ENCODE peak calls at places on chromosomes 1 and 21, in six cellular contexts. F is GM12891, R is ovary, D is endothelial cell of umbilical vein, Y is Peyer's patch, T is NB4. P is an unnamed sample.

GRCh38 chr1:61993331-61993961 is 201.2 kb upstream of the L1TD1 start:
- DNase-seq in F (no peak), R (no peak), D (no peak), Y (no peak), T (no peak), P (no peak)

GRCh38 chr1:221118938-221119320 is 239.7 kb downstream of the HLX start:
- DNase-seq in F (no peak), R (no peak), D (no peak), Y (no peak), T (no peak), P (no peak)

GRCh38 chr1:55443175-55443933 is 228.2 kb upstream of the USP24 start:
- DNase-seq in F (no peak), R (peak), D (peak), Y (peak), T (no peak), P (no peak)

GRCh38 chr1:115496904-115497527 is 144.8 kb upstream of the VANGL1 start:
- DNase-seq in F (no peak), R (no peak), D (no peak), Y (no peak), T (no peak), P (no peak)

GRCh38 chr1:9145021-9145668 is 16.2 kb upstream of the GPR157 start:
- DNase-seq in F (no peak), R (peak), D (no peak), Y (no peak), T (no peak), P (no peak)

GRCh38 chr1:150477733-150478132 is 9.5 kb upstream of the TARS2 start:
- DNase-seq in F (no peak), R (no peak), D (peak), Y (no peak), T (no peak), P (no peak)

GRCh38 chr1:41917835-41918449 is 780 bp downstream of the HIVEP3 start:
- DNase-seq in F (peak), R (no peak), D (peak), Y (no peak), T (no peak), P (no peak)

GRCh38 chr1:46801323-46802055 is 2.6 kb downstream of the CYP4B1 start:
- DNase-seq in F (no peak), R (no peak), D (no peak), Y (no peak), T (no peak), P (no peak)

GRCh38 chr1:167128261-167129227 is 34.7 kb downstream of the STYXL2 start:
- DNase-seq in F (no peak), R (no peak), D (no peak), Y (no peak), T (no peak), P (no peak)

GRCh38 chr1:234724517-234725176 is 114.7 kb upstream of the IRF2BP2 start:
- DNase-seq in F (no peak), R (no peak), D (peak), Y (no peak), T (no peak), P (no peak)

GRCh38 chr1:15966081-15966955 is 9.6 kb downstream of the ZBTB17 start:
- DNase-seq in F (no peak), R (no peak), D (peak), Y (peak), T (peak), P (no peak)

GRCh38 chr1:53060580-53060979 is 1.4 kb upstream of the PODN start:
- DNase-seq in F (no peak), R (peak), D (no peak), Y (no peak), T (no peak), P (no peak)

GRCh38 chr1:36561365-36561731 is 78.6 kb upstream of the CSF3R start:
- DNase-seq in F (no peak), R (no peak), D (no peak), Y (no peak), T (no peak), P (no peak)

GRCh38 chr1:245772739-245773138 is 618.0 kb downstream of the KIF26B start:
- DNase-seq in F (no peak), R (no peak), D (no peak), Y (no peak), T (no peak), P (no peak)

GRCh38 chr1:172144445-172145060 is 275.9 kb upstream of the C1orf105 start:
- DNase-seq in F (no peak), R (peak), D (peak), Y (peak), T (no peak), P (no peak)

GRCh38 chr1:108057536-108057935 is 92.6 kb upstream of the VAV3 start:
- DNase-seq in F (no peak), R (no peak), D (peak), Y (no peak), T (peak), P (no peak)

GRCh38 chr21:15408089-15408488 is 321.7 kb upstream of the USP25 start:
- DNase-seq in F (peak), R (no peak), D (no peak), Y (no peak), T (no peak), P (no peak)

GRCh38 chr21:15788847-15789548 is 59.2 kb downstream of the USP25 start:
- DNase-seq in F (no peak), R (no peak), D (peak), Y (no peak), T (no peak), P (no peak)

GRCh38 chr1:67983867-67984266 is 66.6 kb downstream of the DIRAS3 start:
- DNase-seq in F (no peak), R (no peak), D (no peak), Y (no peak), T (no peak), P (no peak)

GRCh38 chr1:153364766-153365678 is 7.4 kb downstream of the S100A9 start:
- DNase-seq in F (no peak), R (no peak), D (no peak), Y (no peak), T (peak), P (no peak)

GRCh38 chr1:83741348-83741747 is 257.6 kb downstream of the TTLL7 start:
- DNase-seq in F (no peak), R (no peak), D (no peak), Y (no peak), T (no peak), P (no peak)

GRCh38 chr1:165381745-165382530 is 25.4 kb upstream of the LMX1A start:
- DNase-seq in F (no peak), R (no peak), D (no peak), Y (no peak), T (peak), P (no peak)

GRCh38 chr1:61090546-61090945 is 8.2 kb downstream of the NFIA start:
- DNase-seq in F (no peak), R (no peak), D (no peak), Y (no peak), T (no peak), P (no peak)

GRCh38 chr1:246748867-246749266 is 24.7 kb downstream of the SCCPDH start:
- DNase-seq in F (no peak), R (no peak), D (no peak), Y (no peak), T (peak), P (no peak)

GRCh38 chr1:90534116-90534515 is 183.0 kb downstream of the BARHL2 start:
- DNase-seq in F (no peak), R (no peak), D (no peak), Y (no peak), T (no peak), P (no peak)

GRCh38 chr1:28037946-28038345 is 50.5 kb downstream of the EYA3 start:
- DNase-seq in F (no peak), R (no peak), D (no peak), Y (no peak), T (no peak), P (no peak)

GRCh38 chr1:30733520-30733919 is 10.1 kb upstream of the MATN1 start:
- DNase-seq in F (no peak), R (no peak), D (no peak), Y (no peak), T (no peak), P (no peak)

GRCh38 chr1:165560834-165561233 is 17.0 kb downstream of the LRRC52 start:
- DNase-seq in F (no peak), R (no peak), D (no peak), Y (no peak), T (no peak), P (no peak)

GRCh38 chr1:218460367-218460766 is 115.2 kb downstream of the TGFB2 start:
- DNase-seq in F (no peak), R (peak), D (peak), Y (no peak), T (no peak), P (no peak)

GRCh38 chr1:225146478-225146877 is 217.0 kb downstream of the DNAH14 start:
- DNase-seq in F (no peak), R (no peak), D (no peak), Y (no peak), T (no peak), P (no peak)

GRCh38 chr21:41715649-41716321 is 51.1 kb downstream of the RIPK4 start:
- DNase-seq in F (no peak), R (no peak), D (no peak), Y (no peak), T (no peak), P (no peak)

GRCh38 chr1:200258447-200259375 is 151.1 kb downstream of the ZNF281 start:
- DNase-seq in F (no peak), R (no peak), D (peak), Y (no peak), T (peak), P (peak)

GRCh38 chr21:35648512-35648911 is 411.8 kb downstream of the SETD4 start:
- DNase-seq in F (no peak), R (no peak), D (no peak), Y (no peak), T (peak), P (no peak)

GRCh38 chr1:32801096-32801713 is 16.0 kb downstream of the YARS1 start:
- DNase-seq in F (no peak), R (no peak), D (no peak), Y (no peak), T (no peak), P (no peak)

GRCh38 chr1:15436881-15437449 is 1.3 kb upstream of the CTRC start:
- DNase-seq in F (no peak), R (no peak), D (no peak), Y (no peak), T (no peak), P (no peak)

GRCh38 chr21:41961282-41961701 is 7.5 kb upstream of the C2CD2 start:
- DNase-seq in F (no peak), R (no peak), D (peak), Y (no peak), T (no peak), P (no peak)

GRCh38 chr1:78114034-78114956 is 68.5 kb downstream of the GIPC2 start:
- DNase-seq in F (peak), R (peak), D (peak), Y (peak), T (peak), P (peak)

GRCh38 chr1:87598429-87598828 is 269.7 kb downstream of the LMO4 start:
- DNase-seq in F (no peak), R (no peak), D (no peak), Y (no peak), T (peak), P (peak)

GRCh38 chr1:155184835-155185782 is 11.5 kb downstream of the TRIM46 start:
- DNase-seq in F (peak), R (peak), D (no peak), Y (peak), T (peak), P (peak)
- TF ChIP-seq POLR2A in F (no peak), R (no peak), D (no peak), Y (no peak), T (no peak), P (no peak)

GRCh38 chr1:3898994-3899775 is 887 bp downstream of the C1orf174 start:
- DNase-seq in F (no peak), R (no peak), D (peak), Y (no peak), T (peak), P (peak)

GRCh38 chr1:3900969-3901529 is 977 bp upstream of the C1orf174 start:
- DNase-seq in F (peak), R (peak), D (peak), Y (peak), T (peak), P (peak)

GRCh38 chr1:3902111-3902511 is 2.0 kb upstream of the C1orf174 start:
- DNase-seq in F (no peak), R (peak), D (no peak), Y (peak), T (no peak), P (no peak)

GRCh38 chr1:3899776-3900149 is 309 bp downstream of the C1orf174 start:
- DNase-seq in F (no peak), R (no peak), D (no peak), Y (no peak), T (no peak), P (no peak)

GRCh38 chr1:3900150-3900968 is at the start of gene C1orf174:
- DNase-seq in F (peak), R (peak), D (peak), Y (peak), T (peak), P (peak)
- TF ChIP-seq POLR2A in F (peak), R (no peak), D (peak), Y (peak), T (peak), P (peak)

DNA sequence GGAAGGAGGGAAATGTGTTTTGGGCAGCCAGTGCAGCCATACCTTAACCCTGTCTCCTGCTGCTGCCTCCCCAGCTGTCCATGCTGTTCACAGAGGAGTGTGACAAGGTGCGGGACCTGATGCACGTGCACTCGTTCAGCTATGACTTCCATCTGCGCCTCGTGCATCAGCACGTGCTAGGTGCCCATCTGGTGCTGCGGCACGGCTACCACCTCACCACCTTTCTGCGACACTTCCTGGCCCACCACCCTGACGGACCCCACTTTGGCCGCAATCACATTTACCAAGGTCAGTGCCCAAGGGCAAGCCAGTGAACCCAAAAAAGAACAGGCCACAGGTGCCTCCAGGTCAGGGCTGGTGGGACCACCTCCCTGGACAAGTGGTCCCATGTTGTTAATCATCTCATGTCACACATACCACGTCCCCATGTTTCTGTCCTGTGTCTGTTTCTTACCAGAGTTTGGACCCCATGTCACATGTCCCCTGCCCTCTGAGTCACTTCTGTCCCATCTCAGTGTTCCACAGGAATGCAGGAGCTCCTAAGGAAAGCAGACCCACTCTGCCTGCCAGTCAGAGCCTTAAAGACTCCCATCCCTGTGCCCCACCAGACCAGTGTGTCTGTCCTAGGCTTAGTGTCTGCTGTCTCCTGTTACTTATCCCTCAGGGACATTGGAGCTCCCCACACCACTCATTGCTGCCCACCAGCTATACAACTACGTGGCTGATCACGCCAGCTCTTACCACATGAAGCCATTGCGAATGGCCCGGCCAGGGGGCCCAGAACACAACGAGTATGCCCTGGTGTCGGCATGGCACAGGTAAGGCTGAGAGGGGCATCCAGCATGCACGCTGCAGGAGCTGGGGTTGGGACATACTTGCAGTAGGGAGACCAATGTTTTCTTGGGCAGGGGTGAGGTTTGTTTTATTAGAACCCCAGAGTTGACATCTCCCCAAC is 6.6 kb downstream of the HYI start:
- DNase-seq in F (no peak), R (no peak), D (no peak), Y (no peak), T (no peak), P (no peak)
- TF ChIP-seq POLR2A in F (no peak), R (no peak), D (peak), Y (no peak), T (no peak), P (no peak)

GRCh38 chr1:110059133-110059863 is 11.2 kb downstream of the ALX3 start:
- DNase-seq in F (no peak), R (no peak), D (no peak), Y (no peak), T (no peak), P (no peak)

GRCh38 chr1:110060662-110061060 is 9.8 kb downstream of the ALX3 start:
- DNase-seq in F (no peak), R (no peak), D (no peak), Y (no peak), T (no peak), P (no peak)

GRCh38 chr1:110061341-110061740 is 9.1 kb downstream of the ALX3 start:
- DNase-seq in F (no peak), R (no peak), D (no peak), Y (no peak), T (no peak), P (no peak)

GRCh38 chr1:110058591-110058990 is 11.9 kb downstream of the ALX3 start:
- DNase-seq in F (no peak), R (no peak), D (no peak), Y (no peak), T (no peak), P (no peak)

GRCh38 chr1:110060034-110060661 is 10.3 kb downstream of the ALX3 start:
- DNase-seq in F (peak), R (peak), D (peak), Y (peak), T (peak), P (peak)
- TF ChIP-seq POLR2A in F (no peak), R (no peak), D (no peak), Y (no peak), T (no peak), P (no peak)

DNA sequence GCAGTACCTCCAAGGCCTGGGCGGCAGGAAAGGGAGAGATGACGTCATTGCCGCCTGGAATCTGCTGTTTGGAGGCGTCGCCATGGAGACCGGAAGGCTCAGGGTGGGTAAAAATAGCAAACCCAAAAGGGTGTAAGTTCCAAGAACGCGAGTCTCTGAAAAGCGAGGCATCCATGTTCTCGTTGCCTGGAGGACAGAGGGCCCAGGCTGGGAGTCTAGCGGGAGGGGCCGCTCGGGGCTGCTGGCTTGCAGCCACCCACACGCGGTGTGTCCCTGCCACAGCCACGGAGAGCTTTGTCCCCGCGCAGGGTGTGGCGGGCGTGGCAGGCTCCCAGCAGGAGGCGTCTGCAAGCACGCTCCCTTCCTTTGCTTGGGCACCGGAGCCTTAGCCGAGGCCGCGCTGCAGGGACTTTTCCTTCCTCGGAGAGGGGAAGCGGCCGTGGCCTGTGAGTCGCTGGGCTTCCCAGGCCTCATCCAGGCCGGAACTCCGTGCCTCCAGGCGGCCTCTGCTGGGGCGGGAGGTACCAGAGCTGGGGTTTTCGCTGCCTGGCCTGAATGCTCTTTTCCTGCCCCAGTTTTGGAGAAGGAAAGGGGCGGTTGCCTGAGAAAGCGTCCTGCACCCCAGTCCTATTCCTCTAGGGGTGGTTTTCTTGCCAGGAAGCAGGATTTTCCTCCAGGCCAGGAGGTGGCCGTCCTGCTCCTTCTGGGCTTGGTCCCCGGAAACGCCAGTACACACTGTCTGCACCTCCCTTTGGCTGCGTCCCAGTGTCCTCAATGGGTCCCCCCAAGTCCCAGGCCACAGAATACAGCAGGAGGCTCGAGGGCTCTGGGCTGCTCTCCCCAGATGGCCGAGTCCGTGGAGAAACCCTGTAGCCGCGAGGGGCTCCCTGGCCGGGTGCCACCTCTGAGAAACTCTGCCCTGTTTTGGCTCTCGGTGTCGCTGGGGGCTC is 15.3 kb upstream of the SKI start:
- DNase-seq in F (no peak), R (peak), D (peak), Y (peak), T (no peak), P (peak)
- TF ChIP-seq POLR2A in F (no peak), R (peak), D (peak), Y (no peak), T (no peak), P (no peak)

DNA sequence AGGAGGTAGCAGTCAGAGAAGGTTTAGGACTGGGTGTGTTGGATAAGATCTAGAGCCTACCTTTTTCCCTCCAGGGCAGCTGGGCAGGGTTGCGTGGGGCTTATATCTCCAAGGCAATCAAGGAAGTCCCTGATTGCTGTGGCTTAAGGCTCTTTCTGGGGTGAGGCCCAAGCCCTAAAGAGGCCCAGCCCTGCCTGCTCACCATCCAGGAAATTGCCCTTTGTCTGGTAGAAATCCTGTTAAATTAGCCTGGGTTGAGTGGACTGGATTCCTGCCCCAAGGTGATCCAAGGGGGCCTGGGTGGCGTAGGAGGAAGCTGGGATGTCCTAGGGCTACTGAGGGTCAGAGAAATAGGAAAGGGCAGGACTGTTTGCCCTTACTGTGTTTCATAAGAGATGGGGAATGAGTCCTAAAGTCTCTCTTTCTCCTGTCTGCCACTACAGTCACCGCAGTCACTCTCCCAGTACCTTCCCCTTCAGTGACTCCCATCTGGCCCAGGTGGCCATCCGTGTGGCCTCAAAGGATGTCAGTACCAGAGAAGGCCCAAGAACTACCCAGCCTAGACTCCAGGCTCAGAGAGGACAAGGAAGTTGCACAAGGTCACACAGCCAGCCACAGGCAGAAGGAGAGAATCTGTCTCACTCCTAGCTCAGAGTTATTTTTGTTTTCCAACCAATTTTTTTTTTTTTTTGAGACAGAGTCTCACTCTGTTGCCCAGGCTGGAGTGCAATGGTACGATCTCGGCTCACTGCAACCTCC is 25.8 kb downstream of the MFSD2A start:
- DNase-seq in F (no peak), R (no peak), D (no peak), Y (no peak), T (peak), P (no peak)
- TF ChIP-seq POLR2A in F (no peak), R (no peak), D (no peak), Y (peak), T (no peak), P (no peak)

GRCh38 chr21:45981154-45981606 is 390 bp upstream of the COL6A1 start:
- DNase-seq in F (peak), R (peak), D (peak), Y (peak), T (peak), P (peak)
- TF ChIP-seq POLR2A in F (no peak), R (peak), D (no peak), Y (peak), T (no peak), P (no peak)